ENCODE peak calls at places on chromosomes 4 and X, in seven cellular contexts. V, W, M, P, C, H and Q are unnamed samples.

GRCh38 chr4:53233396-53233795 is 132.5 kb downstream of the SCFD2 start:
- DNase-seq in V (peak), W (no peak), M (no peak), P (no peak), C (peak), H (no peak), Q (no peak)

GRCh38 chr4:89719536-89719935 is 117.4 kb downstream of the SNCA start:
- DNase-seq in V (no peak), W (no peak), M (no peak), P (no peak), C (no peak), H (no peak), Q (no peak)

GRCh38 chr4:83852085-83852451 is 316.2 kb downstream of the GPAT3 start:
- DNase-seq in V (peak), W (no peak), M (no peak), P (peak), C (peak), H (no peak), Q (no peak)

GRCh38 chrX:34404386-34405070 is 252.6 kb downstream of the TMEM47 start:
- DNase-seq in V (peak), W (no peak), M (no peak), P (no peak), C (no peak), H (no peak), Q (no peak)

GRCh38 chrX:30151964-30152363 is 63.4 kb upstream of the MAGEB2 start:
- DNase-seq in V (no peak), W (no peak), M (no peak), P (no peak), C (no peak), H (no peak), Q (no peak)

GRCh38 chr4:181582595-181582994 is 660.6 kb upstream of the TENM3 start:
- DNase-seq in V (no peak), W (no peak), M (no peak), P (no peak), C (no peak), H (no peak), Q (no peak)

GRCh38 chrX:119015407-119016242 is 41.2 kb downstream of the LONRF3 start:
- DNase-seq in V (peak), W (no peak), M (no peak), P (peak), C (peak), H (peak), Q (peak)

GRCh38 chrX:1511829-1512228 is 25.2 kb downstream of the P2RY8 start:
- DNase-seq in V (no peak), W (no peak), M (no peak), P (no peak), C (no peak), H (no peak), Q (no peak)

GRCh38 chrX:78111140-78111931 is 7.3 kb downstream of the PGK1 start:
- DNase-seq in V (no peak), W (no peak), M (no peak), P (no peak), C (no peak), H (no peak), Q (no peak)

GRCh38 chr4:7034262-7035081 is 8.7 kb upstream of the TADA2B start:
- DNase-seq in V (peak), W (peak), M (no peak), P (peak), C (peak), H (peak), Q (peak)

GRCh38 chr4:30537462-30537861 is 182.7 kb upstream of the PCDH7 start:
- DNase-seq in V (peak), W (no peak), M (no peak), P (peak), C (peak), H (peak), Q (peak)

DNA sequence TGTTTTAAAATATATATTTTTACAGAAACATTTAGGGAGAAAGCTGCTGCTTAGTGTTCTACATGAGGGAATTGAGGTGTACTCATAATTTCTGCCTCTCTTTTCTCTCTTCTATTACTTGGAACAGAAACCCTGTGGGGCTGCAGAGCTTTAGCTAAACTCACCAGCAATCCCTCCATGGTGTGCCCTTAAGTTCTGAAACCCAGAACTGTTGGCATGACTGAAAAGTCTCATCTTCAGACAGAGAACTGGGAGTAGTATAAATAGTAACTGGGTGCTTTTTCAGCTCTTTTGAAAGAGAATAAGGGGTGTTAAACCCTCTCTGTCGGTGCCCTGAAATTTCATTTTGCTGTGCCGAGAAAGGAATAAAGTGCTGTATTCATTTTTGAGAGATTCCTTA is 294.9 kb upstream of the BOD1L1 start:
- DNase-seq in V (no peak), W (no peak), M (no peak), P (no peak), C (no peak), H (no peak), Q (no peak)
- H3K4me2 ChIP-seq in V (no peak), W (no peak), M (no peak), P (no peak), C (no peak), H (no peak), Q (no peak)

GRCh38 chrX:111880735-111881134 is 4.8 kb downstream of the TRPC5OS start:
- DNase-seq in V (no peak), W (no peak), M (no peak), P (no peak), C (no peak), H (no peak), Q (no peak)
- H3K4me2 ChIP-seq in V (no peak), W (no peak), M (no peak), P (no peak), C (no peak), H (no peak), Q (no peak)

GRCh38 chr4:98780111-98780549 is 121.7 kb upstream of the TSPAN5 start:
- DNase-seq in V (peak), W (no peak), M (no peak), P (no peak), C (peak), H (peak), Q (no peak)
- H3K4me2 ChIP-seq in V (no peak), W (no peak), M (no peak), P (no peak), C (peak), H (no peak), Q (no peak)

DNA sequence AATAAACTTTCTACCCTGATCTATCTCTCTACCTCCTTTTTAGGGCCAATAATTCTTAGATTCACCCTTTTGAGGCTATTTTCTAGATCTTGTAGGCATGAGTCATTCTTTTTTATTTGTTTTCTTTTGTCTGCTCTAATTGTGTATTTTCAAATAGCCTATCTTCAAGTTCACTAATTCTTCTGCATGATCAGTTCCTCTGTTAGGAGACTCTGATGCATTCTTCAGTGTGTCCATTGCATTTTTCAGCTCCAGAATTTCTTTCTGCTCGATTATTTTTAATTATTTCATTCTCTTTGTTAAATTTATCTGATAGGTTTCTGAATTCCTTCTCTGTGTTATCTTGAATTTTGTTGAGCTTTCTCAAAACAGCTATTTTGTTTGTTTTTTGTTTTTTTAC is 11.3 kb downstream of the CXorf58 start:
- DNase-seq in V (no peak), W (no peak), M (no peak), P (no peak), C (no peak), H (no peak), Q (no peak)
- H3K4me2 ChIP-seq in V (no peak), W (no peak), M (no peak), P (no peak), C (no peak), H (no peak), Q (no peak)

GRCh38 chrX:70439016-70439415 is 5.6 kb upstream of the DLG3 start:
- DNase-seq in V (no peak), W (no peak), M (no peak), P (no peak), C (no peak), H (no peak), Q (no peak)
- H3K4me2 ChIP-seq in V (no peak), W (no peak), M (no peak), P (no peak), C (no peak), H (no peak), Q (no peak)

GRCh38 chr4:86450189-86450588 is 90.3 kb upstream of the MAPK10 start:
- DNase-seq in V (no peak), W (no peak), M (no peak), P (no peak), C (no peak), H (no peak), Q (no peak)
- H3K4me2 ChIP-seq in V (no peak), W (peak), M (no peak), P (no peak), C (no peak), H (no peak), Q (no peak)

GRCh38 chr4:81606796-81607550 is 135.3 kb upstream of the RASGEF1B start:
- DNase-seq in V (peak), W (no peak), M (no peak), P (peak), C (no peak), H (no peak), Q (no peak)

GRCh38 chr4:81609844-81610243 is 138.1 kb upstream of the RASGEF1B start:
- DNase-seq in V (no peak), W (no peak), M (no peak), P (no peak), C (no peak), H (no peak), Q (no peak)

GRCh38 chr4:81606166-81606565 is 134.5 kb upstream of the RASGEF1B start:
- DNase-seq in V (no peak), W (no peak), M (no peak), P (no peak), C (no peak), H (no peak), Q (no peak)

GRCh38 chr4:81605278-81605677 is 133.6 kb upstream of the RASGEF1B start:
- DNase-seq in V (no peak), W (peak), M (no peak), P (no peak), C (no peak), H (no peak), Q (no peak)

GRCh38 chr4:81607947-81608346 is 136.2 kb upstream of the RASGEF1B start:
- DNase-seq in V (no peak), W (no peak), M (no peak), P (peak), C (no peak), H (peak), Q (no peak)
- H3K4me2 ChIP-seq in V (no peak), W (no peak), M (no peak), P (peak), C (no peak), H (no peak), Q (no peak)

GRCh38 chr4:186901850-186902249 is 178.2 kb upstream of the FAT1 start:
- DNase-seq in V (no peak), W (no peak), M (no peak), P (no peak), C (no peak), H (no peak), Q (no peak)

GRCh38 chr4:186902361-186902760 is 178.7 kb upstream of the FAT1 start:
- DNase-seq in V (no peak), W (no peak), M (no peak), P (peak), C (no peak), H (no peak), Q (no peak)

GRCh38 chr4:186898367-186898766 is 174.7 kb upstream of the FAT1 start:
- DNase-seq in V (no peak), W (no peak), M (no peak), P (no peak), C (no peak), H (no peak), Q (no peak)

GRCh38 chr4:186900232-186900900 is 176.7 kb upstream of the FAT1 start:
- DNase-seq in V (peak), W (no peak), M (no peak), P (peak), C (peak), H (peak), Q (no peak)

DNA sequence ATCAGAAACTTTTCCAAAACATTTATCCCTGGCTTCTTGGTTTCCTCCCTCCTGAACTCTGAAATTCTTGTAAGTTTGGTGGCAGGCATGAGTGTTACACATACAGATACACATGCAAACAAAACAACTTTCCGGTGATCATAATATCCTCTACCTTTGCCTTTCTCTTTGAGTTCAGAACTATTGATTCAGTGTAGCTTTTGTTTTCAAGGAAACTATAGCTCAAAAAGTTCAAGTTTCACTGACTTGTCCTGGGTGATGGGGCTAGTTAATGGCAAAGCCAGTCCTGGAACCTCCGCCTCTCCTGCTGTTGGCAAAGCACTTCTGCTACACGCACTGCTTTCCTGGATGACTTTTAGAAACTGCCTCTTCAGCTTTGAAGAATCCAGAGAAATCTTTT is 177.3 kb upstream of the FAT1 start:
- DNase-seq in V (no peak), W (no peak), M (no peak), P (no peak), C (no peak), H (no peak), Q (no peak)
- H3K4me2 ChIP-seq in V (no peak), W (no peak), M (no peak), P (no peak), C (peak), H (no peak), Q (no peak)